ENCODE peak calls at places on chromosomes 7 and 10, in nine cellular contexts. N is gastrocnemius medialis, W is body of pancreas, P is IMR-90, Q is tibial nerve, I is heart left ventricle, V is HepG2, F is uterus, Z is suprapubic skin. A is an unnamed sample.

GRCh38 chr7:13822678-13823077 is 166.8 kb downstream of the ETV1 start:
- DNase-seq in N (no peak), W (no peak), P (peak; percentile 53), Q (no peak), I (no peak), V (no peak), F (no peak), Z (no peak), A (no peak)

GRCh38 chr7:91039033-91039432 is 225.2 kb upstream of the FZD1 start:
- DNase-seq in N (no peak), W (no peak), P (no peak), Q (no peak), I (no peak), V (no peak), F (no peak), Z (no peak), A (no peak)

GRCh38 chr7:69967152-69967591 is 368.9 kb downstream of the AUTS2 start:
- DNase-seq in N (no peak), W (peak; percentile 13), P (no peak), Q (peak; percentile 25), I (peak; percentile 63), V (no peak), F (peak; percentile 20), Z (no peak), A (no peak)

GRCh38 chr10:112286837-112287818 is 3.9 kb downstream of the TECTB start:
- DNase-seq in N (no peak), W (no peak), P (no peak), Q (no peak), I (no peak), V (peak; percentile 76), F (no peak), Z (no peak), A (no peak)

GRCh38 chr10:106547047-106547635 is 617.4 kb downstream of the SORCS1 start:
- DNase-seq in N (no peak), W (no peak), P (no peak), Q (no peak), I (no peak), V (no peak), F (no peak), Z (no peak), A (no peak)

GRCh38 chr7:100088095-100088620 is 611 bp upstream of the COPS6 start:
- DNase-seq in N (no peak), W (no peak), P (no peak), Q (no peak), I (no peak), V (no peak), F (no peak), Z (no peak), A (no peak)

GRCh38 chr7:78959471-78959870 is 494.0 kb downstream of the MAGI2 start:
- DNase-seq in N (no peak), W (no peak), P (peak; percentile 76), Q (no peak), I (no peak), V (no peak), F (no peak), Z (no peak), A (no peak)

GRCh38 chr10:125859128-125859817 is 21.8 kb downstream of the DHX32 start:
- DNase-seq in N (no peak), W (peak; percentile 30), P (no peak), Q (no peak), I (no peak), V (no peak), F (no peak), Z (no peak), A (no peak)

GRCh38 chr10:52994370-52994769 is 221.8 kb upstream of the MBL2 start:
- DNase-seq in N (no peak), W (no peak), P (no peak), Q (no peak), I (no peak), V (no peak), F (no peak), Z (no peak), A (no peak)

GRCh38 chr7:102080371-102081243 is 206.1 kb upstream of the SH2B2 start:
- DNase-seq in N (no peak), W (no peak), P (no peak), Q (no peak), I (no peak), V (no peak), F (no peak), Z (peak; percentile 31), A (no peak)

GRCh38 chr10:114634607-114634974 is 23.5 kb downstream of the ABLIM1 start:
- DNase-seq in N (peak; percentile 52), W (peak; percentile 65), P (peak; percentile 93), Q (peak; percentile 45), I (peak; percentile 74), V (peak; percentile 62), F (peak; percentile 77), Z (no peak), A (no peak)

GRCh38 chr7:139647812-139648616 is 124.5 kb downstream of the CLEC2L start:
- DNase-seq in N (no peak), W (no peak), P (peak; percentile 39), Q (no peak), I (no peak), V (no peak), F (no peak), Z (no peak), A (no peak)

GRCh38 chr7:134421998-134422397 is 36.9 kb downstream of the AKR1B1 start:
- DNase-seq in N (no peak), W (no peak), P (no peak), Q (no peak), I (no peak), V (no peak), F (no peak), Z (no peak), A (no peak)

GRCh38 chr10:113030453-113030852 is 80.4 kb downstream of the TCF7L2 start:
- DNase-seq in N (no peak), W (no peak), P (peak; percentile 63), Q (no peak), I (no peak), V (no peak), F (no peak), Z (no peak), A (no peak)

GRCh38 chr7:66013938-66014337 is 31.9 kb upstream of the GUSB start:
- DNase-seq in N (no peak), W (peak; percentile 25), P (peak; percentile 62), Q (no peak), I (no peak), V (peak; percentile 65), F (peak; percentile 17), Z (no peak), A (peak; percentile 32)

GRCh38 chr7:85673881-85674280 is 487.0 kb upstream of the SEMA3D start:
- DNase-seq in N (no peak), W (no peak), P (no peak), Q (no peak), I (no peak), V (no peak), F (no peak), Z (no peak), A (no peak)

GRCh38 chr10:103616705-103617361 is 123.3 kb downstream of the NEURL1 start:
- DNase-seq in N (peak; percentile 97), W (peak; percentile 37), P (peak; percentile 80), Q (peak; percentile 76), I (no peak), V (no peak), F (peak; percentile 92), Z (peak; percentile 92), A (peak; percentile 52)

GRCh38 chr10:115861864-115862263 is 411.1 kb downstream of the GFRA1 start:
- DNase-seq in N (no peak), W (no peak), P (peak; percentile 67), Q (no peak), I (no peak), V (no peak), F (no peak), Z (no peak), A (no peak)

GRCh38 chr7:102279537-102280400 is 6.9 kb upstream of the SH2B2 start:
- DNase-seq in N (peak; percentile 37), W (peak; percentile 60), P (peak; percentile 55), Q (no peak), I (peak; percentile 54), V (peak; percentile 65), F (peak; percentile 45), Z (no peak), A (peak; percentile 50)

GRCh38 chr10:47173929-47174442 is 126.0 kb upstream of the GDF10 start:
- DNase-seq in N (no peak), W (no peak), P (no peak), Q (no peak), I (no peak), V (no peak), F (no peak), Z (no peak), A (no peak)

GRCh38 chr7:47264021-47264651 is 317.8 kb downstream of the TNS3 start:
- DNase-seq in N (no peak), W (no peak), P (no peak), Q (no peak), I (no peak), V (no peak), F (no peak), Z (peak; percentile 44), A (no peak)

GRCh38 chr10:7601023-7601656 is 65.6 kb downstream of the ITIH5 start:
- DNase-seq in N (no peak), W (no peak), P (no peak), Q (no peak), I (no peak), V (no peak), F (no peak), Z (no peak), A (no peak)

GRCh38 chr10:125840955-125841354 is 17.6 kb downstream of the BCCIP start:
- DNase-seq in N (no peak), W (no peak), P (peak; percentile 51), Q (no peak), I (no peak), V (no peak), F (no peak), Z (no peak), A (no peak)

GRCh38 chr7:11256501-11256900 is 282.8 kb downstream of the PHF14 start:
- DNase-seq in N (no peak), W (no peak), P (no peak), Q (no peak), I (no peak), V (no peak), F (no peak), Z (no peak), A (no peak)
- H3K4me1 ChIP-seq in N (no peaks in the 10 kb centered on the region), W (peaks cover 3% of the 10 kb centered on the region), P (no peaks in the 10 kb centered on the region), Q (no peaks in the 10 kb centered on the region), I (no peaks in the 10 kb centered on the region), V (peaks cover 5% of the 10 kb centered on the region), F (no peaks in the 10 kb centered on the region), Z (no peaks in the 10 kb centered on the region), A (no peaks in the 10 kb centered on the region)

GRCh38 chr7:151061241-151062110 is 2.1 kb downstream of the SLC4A2 start:
- DNase-seq in N (no peak), W (no peak), P (no peak), Q (no peak), I (no peak), V (no peak), F (no peak), Z (no peak), A (no peak)
- TF ChIP-seq POLR2A in N (no peak), W (no peak), P (no peak), Q (no peak), I (no peak), V (no peak), F (no peak), Z (no peak), A (no peak)

GRCh38 chr7:43639858-43640491 is 57.1 kb downstream of the STK17A start:
- DNase-seq in N (no peak), W (peak; percentile 76), P (peak; percentile 75), Q (no peak), I (peak; percentile 47), V (peak; percentile 98), F (peak; percentile 55), Z (no peak), A (peak; percentile 61)
- H3K4me1 ChIP-seq in N (peaks cover 4% of the 10 kb centered on the region), W (peaks cover 33% of the 10 kb centered on the region), P (peaks cover 24% of the 10 kb centered on the region), Q (no peaks in the 10 kb centered on the region), I (peaks cover 18% of the 10 kb centered on the region), V (peaks cover 64% of the 10 kb centered on the region), F (no peaks in the 10 kb centered on the region), Z (peaks cover 19% of the 10 kb centered on the region), A (peaks cover 13% of the 10 kb centered on the region)

GRCh38 chr10:86970152-86970886 is 2.0 kb downstream of the ADIRF start:
- DNase-seq in N (peak; percentile 81), W (peak; percentile 74), P (peak; percentile 51), Q (peak; percentile 91), I (peak; percentile 86), V (no peak), F (peak; percentile 91), Z (peak; percentile 91), A (peak; percentile 68)
- TF ChIP-seq POLR2A in N (peak; percentile 64), W (no peak), P (peak; percentile 63), Q (peak; percentile 67), I (peak; percentile 50), V (no peak), F (peak; percentile 73), Z (peak; percentile 76), A (peak; percentile 39)